ENCODE peak calls at places on chromosome 22, in nine cellular contexts. R, T, Z, Y, A, S, L, J and B are unnamed samples.

GRCh38 chr22:22593964-22594656 is 35.0 kb upstream of the PRAME start:
- DNase-seq in R (peak; percentile 23), T (no peak), Z (peak; percentile 31), Y (peak; percentile 38), A (peak; percentile 62), S (peak; percentile 78), L (peak; percentile 32), J (peak; percentile 53), B (peak; percentile 65)

GRCh38 chr22:30877662-30878515 is 90.7 kb downstream of the MORC2 start:
- DNase-seq in R (peak; percentile 13), T (no peak), Z (peak; percentile 12), Y (no peak), A (peak; percentile 12), S (no peak), L (no peak), J (no peak), B (no peak)

GRCh38 chr22:20673341-20674195 is 100.3 kb upstream of the SERPIND1 start:
- DNase-seq in R (no peak), T (no peak), Z (no peak), Y (no peak), A (no peak), S (no peak), L (no peak), J (no peak), B (no peak)

GRCh38 chr22:38696606-38697005 is 4.1 kb downstream of the JOSD1 start:
- DNase-seq in R (no peak), T (peak; percentile 55), Z (peak; percentile 95), Y (no peak), A (peak; percentile 92), S (no peak), L (no peak), J (no peak), B (peak; percentile 87)

GRCh38 chr22:36204001-36204640 is 2.5 kb upstream of the APOL4 start:
- DNase-seq in R (no peak), T (no peak), Z (no peak), Y (no peak), A (no peak), S (no peak), L (no peak), J (no peak), B (no peak)

GRCh38 chr22:22156716-22157499 is 87.7 kb upstream of the VPREB1 start:
- DNase-seq in R (no peak), T (no peak), Z (peak; percentile 67), Y (peak; percentile 67), A (peak; percentile 71), S (peak; percentile 77), L (peak; percentile 65), J (peak; percentile 65), B (peak; percentile 85)

GRCh38 chr22:39133871-39134270 is 18.6 kb downstream of the CBX7 start:
- DNase-seq in R (no peak), T (no peak), Z (no peak), Y (no peak), A (no peak), S (no peak), L (no peak), J (no peak), B (no peak)

GRCh38 chr22:22460060-22460459 is 48.5 kb downstream of the ZNF280B start:
- DNase-seq in R (no peak), T (no peak), Z (no peak), Y (no peak), A (no peak), S (no peak), L (no peak), J (no peak), B (no peak)

GRCh38 chr22:28148816-28149465 is 229.9 kb upstream of the PITPNB start:
- DNase-seq in R (no peak), T (no peak), Z (peak; percentile 95), Y (no peak), A (peak; percentile 67), S (no peak), L (no peak), J (no peak), B (no peak)

GRCh38 chr22:22342697-22343602 is 98.4 kb downstream of the VPREB1 start:
- DNase-seq in R (peak; percentile 31), T (no peak), Z (peak; percentile 79), Y (peak; percentile 86), A (peak; percentile 24), S (peak; percentile 45), L (peak; percentile 90), J (peak; percentile 18), B (peak; percentile 45)

GRCh38 chr22:39470462-39471335 is 13.9 kb downstream of the MGAT3 start:
- DNase-seq in R (no peak), T (no peak), Z (no peak), Y (no peak), A (no peak), S (no peak), L (no peak), J (no peak), B (no peak)

GRCh38 chr22:17095538-17095937 is 10.7 kb downstream of the IL17RA start:
- DNase-seq in R (no peak), T (no peak), Z (no peak), Y (no peak), A (no peak), S (peak; percentile 33), L (no peak), J (no peak), B (peak; percentile 30)

GRCh38 chr22:49324527-49325491 is 502.9 kb downstream of the BRD1 start:
- DNase-seq in R (no peak), T (no peak), Z (no peak), Y (no peak), A (no peak), S (no peak), L (no peak), J (no peak), B (no peak)

GRCh38 chr22:49396817-49397216 is 430.9 kb downstream of the BRD1 start:
- DNase-seq in R (no peak), T (no peak), Z (no peak), Y (no peak), A (no peak), S (no peak), L (no peak), J (no peak), B (peak; percentile 2)

GRCh38 chr22:50141891-50142363 is 28.6 kb upstream of the PANX2 start:
- DNase-seq in R (no peak), T (no peak), Z (no peak), Y (no peak), A (no peak), S (no peak), L (no peak), J (no peak), B (peak; percentile 24)

GRCh38 chr22:47195156-47195675 is 432.8 kb downstream of the TBC1D22A start:
- DNase-seq in R (no peak), T (no peak), Z (no peak), Y (no peak), A (no peak), S (no peak), L (peak; percentile 15), J (no peak), B (no peak)

GRCh38 chr22:38882480-38882879 is 10.5 kb upstream of the CBX6 start:
- DNase-seq in R (no peak), T (no peak), Z (no peak), Y (no peak), A (peak; percentile 38), S (no peak), L (no peak), J (no peak), B (no peak)

GRCh38 chr22:24806663-24807001 is 621 bp downstream of the SGSM1 start:
- DNase-seq in R (no peak), T (no peak), Z (no peak), Y (no peak), A (no peak), S (no peak), L (no peak), J (no peak), B (no peak)
- H3K4me3 ChIP-seq in R (peak overlapping the region; percentile 73), T (no peak overlapping the region), Z (no peak overlapping the region), Y (peak overlapping the region; percentile 55), A (no peak overlapping the region), S (peak overlapping the region; percentile 46), L (peak overlapping the region; percentile 61), J (peak overlapping the region; percentile 37), B (no peak overlapping the region)

GRCh38 chr22:19625331-19626041 is 88.8 kb upstream of the SEPTIN5 start:
- DNase-seq in R (no peak), T (no peak), Z (no peak), Y (no peak), A (no peak), S (no peak), L (no peak), J (no peak), B (no peak)

GRCh38 chr22:19619144-19620009 is 94.9 kb upstream of the SEPTIN5 start:
- DNase-seq in R (no peak), T (no peak), Z (no peak), Y (no peak), A (no peak), S (no peak), L (no peak), J (no peak), B (no peak)

GRCh38 chr22:19622061-19622441 is 92.3 kb upstream of the SEPTIN5 start:
- DNase-seq in R (no peak), T (no peak), Z (no peak), Y (no peak), A (no peak), S (no peak), L (no peak), J (no peak), B (no peak)

GRCh38 chr22:19620742-19621371 is 93.4 kb upstream of the SEPTIN5 start:
- DNase-seq in R (no peak), T (no peak), Z (no peak), Y (no peak), A (peak; percentile 10), S (no peak), L (no peak), J (no peak), B (peak; percentile 15)

DNA sequence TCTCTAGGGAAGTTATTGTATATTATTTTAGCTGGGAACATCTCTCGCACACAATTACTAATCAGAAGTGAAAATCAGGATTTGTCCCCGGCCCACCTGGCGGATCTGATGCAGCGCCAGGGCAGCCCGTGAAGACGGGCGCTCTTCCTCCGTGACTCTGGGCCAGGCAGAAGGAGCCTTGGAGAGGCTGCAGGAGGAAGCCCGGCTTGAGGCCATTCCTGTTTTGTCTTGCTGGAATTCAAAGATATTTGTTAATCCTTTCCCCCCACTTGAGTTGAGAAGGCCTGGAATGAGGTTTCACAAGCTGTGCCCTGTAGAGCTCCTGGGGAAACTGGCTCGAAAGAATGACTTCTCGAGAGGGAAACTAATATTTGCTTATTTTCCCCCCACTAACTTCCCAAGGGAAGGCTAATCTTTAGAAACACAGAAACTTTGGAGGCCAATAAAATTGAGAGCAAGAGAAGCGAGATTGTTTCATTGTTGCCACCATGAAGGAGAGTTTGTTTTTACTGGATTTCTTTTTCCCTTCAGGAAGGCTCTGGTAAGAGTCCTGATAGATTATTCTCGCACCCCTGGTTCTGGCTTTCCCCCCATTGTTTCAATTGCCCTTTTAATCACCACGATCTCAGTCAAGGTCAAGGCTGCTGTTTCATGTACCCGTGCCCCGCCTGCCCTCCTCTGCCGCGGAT is 92.8 kb upstream of the SEPTIN5 start:
- DNase-seq in R (no peak), T (no peak), Z (no peak), Y (no peak), A (no peak), S (no peak), L (no peak), J (no peak), B (peak; percentile 43)
- H3K4me3 ChIP-seq in R (no peak overlapping the region), T (no peak overlapping the region), Z (no peak overlapping the region), Y (no peak overlapping the region), A (no peak overlapping the region), S (no peak overlapping the region), L (no peak overlapping the region), J (no peak overlapping the region), B (no peak overlapping the region)

GRCh38 chr22:19497245-19497644 is 17.5 kb downstream of the CDC45 start:
- DNase-seq in R (no peak), T (no peak), Z (peak; percentile 94), Y (no peak), A (peak; percentile 90), S (no peak), L (no peak), J (no peak), B (peak; percentile 93)
- H3K4me3 ChIP-seq in R (no peak overlapping the region), T (no peak overlapping the region), Z (no peak overlapping the region), Y (no peak overlapping the region), A (no peak overlapping the region), S (no peak overlapping the region), L (no peak overlapping the region), J (no peak overlapping the region), B (no peak overlapping the region)

GRCh38 chr22:26680485-26680884 is 23.1 kb downstream of the MIAT start:
- DNase-seq in R (no peak), T (no peak), Z (no peak), Y (no peak), A (no peak), S (no peak), L (no peak), J (no peak), B (no peak)
- H3K4me3 ChIP-seq in R (no peak overlapping the region), T (no peak overlapping the region), Z (no peak overlapping the region), Y (no peak overlapping the region), A (no peak overlapping the region), S (no peak overlapping the region), L (no peak overlapping the region), J (no peak overlapping the region), B (no peak overlapping the region)